ENCODE peak calls at places on chromosomes 5 and 9, in six cellular contexts. One of them, this sample, is unnamed. For H3K4me1 and H3K27me3, the result is how much of the 10 kb centered on the place peaks cover.

GRCh38 chr9:136920832-136921231 is 23.7 kb downstream of the FBXW5 start:
- DNase-seq in heart right ventricle: no peak
- DNase-seq in tibial nerve: no peak
- DNase-seq in Caco-2: no peak
- DNase-seq in lung: no peak
- DNase-seq in small intestine: no peak
- DNase-seq in this sample: no peak

GRCh38 chr9:16039103-16039987 is 486.5 kb downstream of the CCDC171 start:
- DNase-seq in heart right ventricle: no peak
- DNase-seq in tibial nerve: no peak
- DNase-seq in Caco-2: no peak
- DNase-seq in lung: no peak
- DNase-seq in small intestine: peak
- DNase-seq in this sample: peak

GRCh38 chr5:18653216-18653752 is 1019.0 kb downstream of the TAF11L14 start:
- DNase-seq in heart right ventricle: no peak
- DNase-seq in tibial nerve: no peak
- DNase-seq in Caco-2: no peak
- DNase-seq in lung: no peak
- DNase-seq in small intestine: no peak
- DNase-seq in this sample: no peak

GRCh38 chr9:19781240-19781639 is 7.6 kb downstream of the SLC24A2 start:
- DNase-seq in heart right ventricle: no peak
- DNase-seq in tibial nerve: no peak
- DNase-seq in Caco-2: no peak
- DNase-seq in lung: no peak
- DNase-seq in small intestine: no peak
- DNase-seq in this sample: no peak

GRCh38 chr5:151772029-151772867 is 494 bp downstream of the G3BP1 start:
- DNase-seq in heart right ventricle: peak
- DNase-seq in tibial nerve: peak
- DNase-seq in Caco-2: peak
- DNase-seq in lung: peak
- DNase-seq in small intestine: peak
- DNase-seq in this sample: peak

GRCh38 chr5:3122985-3123762 is 371.7 kb upstream of the IRX2 start:
- DNase-seq in heart right ventricle: no peak
- DNase-seq in tibial nerve: no peak
- DNase-seq in Caco-2: no peak
- DNase-seq in lung: no peak
- DNase-seq in small intestine: no peak
- DNase-seq in this sample: no peak

GRCh38 chr5:176922817-176923216 is 23.7 kb upstream of the HK3 start:
- DNase-seq in heart right ventricle: no peak
- DNase-seq in tibial nerve: no peak
- DNase-seq in Caco-2: peak
- DNase-seq in lung: no peak
- DNase-seq in small intestine: no peak
- DNase-seq in this sample: no peak

GRCh38 chr5:35478856-35479682 is 138.6 kb upstream of the SPEF2 start:
- DNase-seq in heart right ventricle: no peak
- DNase-seq in tibial nerve: no peak
- DNase-seq in Caco-2: no peak
- DNase-seq in lung: no peak
- DNase-seq in small intestine: peak
- DNase-seq in this sample: no peak

GRCh38 chr9:136006169-136006568 is 45.0 kb upstream of the UBAC1 start:
- DNase-seq in heart right ventricle: no peak
- DNase-seq in tibial nerve: no peak
- DNase-seq in Caco-2: no peak
- DNase-seq in lung: no peak
- DNase-seq in small intestine: no peak
- DNase-seq in this sample: no peak

DNA sequence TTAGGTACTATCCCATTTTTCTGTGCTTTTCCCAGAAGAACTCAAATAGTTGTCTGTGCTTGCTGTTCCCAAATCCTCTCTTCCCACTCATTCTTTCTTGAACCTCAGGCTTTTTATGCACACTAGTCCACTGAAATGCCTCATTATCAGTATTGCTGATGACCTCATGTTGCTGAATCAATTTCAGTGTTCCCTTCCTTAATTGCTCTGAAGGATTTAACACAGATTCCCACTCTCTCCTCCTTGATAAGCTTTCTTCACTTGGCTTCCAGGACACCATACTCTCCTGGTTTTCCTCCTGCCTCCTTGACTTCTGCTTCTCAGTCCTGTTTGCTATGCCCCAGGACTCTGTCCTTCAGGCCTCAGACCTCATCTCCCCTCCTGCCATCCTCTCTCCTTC is 298.5 kb downstream of the ARHGAP26 start:
- DNase-seq in heart right ventricle: no peak
- DNase-seq in tibial nerve: no peak
- DNase-seq in Caco-2: no peak
- DNase-seq in lung: no peak
- DNase-seq in small intestine: no peak
- DNase-seq in this sample: no peak
- H3K4me1 ChIP-seq in heart right ventricle: under half
- H3K4me1 ChIP-seq in tibial nerve: under half
- H3K4me1 ChIP-seq in Caco-2: under half
- H3K4me1 ChIP-seq in lung: under half
- H3K4me1 ChIP-seq in small intestine: under half
- H3K4me1 ChIP-seq in this sample: under half

DNA sequence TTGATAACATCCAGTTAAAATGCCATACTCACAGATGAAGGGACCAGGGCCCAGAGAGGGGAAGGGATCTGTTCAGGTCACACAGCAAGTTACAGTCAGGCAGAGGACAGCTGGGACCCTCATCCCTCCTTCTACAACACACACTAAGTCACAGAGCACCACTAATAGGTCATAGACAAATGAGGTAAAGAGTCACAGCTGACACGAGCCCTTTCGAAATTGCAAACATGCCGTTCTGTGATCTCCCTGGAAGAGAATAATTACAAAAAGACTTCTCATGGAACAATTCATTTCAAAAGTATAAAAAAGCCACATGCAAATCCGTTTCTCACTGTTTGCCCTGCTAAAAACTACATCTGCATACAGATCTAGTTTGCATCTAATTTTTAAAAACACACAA is 15.5 kb downstream of the IGFBPL1 start:
- DNase-seq in heart right ventricle: no peak
- DNase-seq in tibial nerve: no peak
- DNase-seq in Caco-2: no peak
- DNase-seq in lung: no peak
- DNase-seq in small intestine: no peak
- DNase-seq in this sample: no peak
- H3K27me3 ChIP-seq in heart right ventricle: half or more
- H3K27me3 ChIP-seq in tibial nerve: under half
- H3K27me3 ChIP-seq in Caco-2: under half
- H3K27me3 ChIP-seq in lung: under half
- H3K27me3 ChIP-seq in small intestine: under half
- H3K27me3 ChIP-seq in this sample: under half

GRCh38 chr5:142800776-142801494 is 30.8 kb downstream of the ARHGAP26 start:
- DNase-seq in heart right ventricle: no peak
- DNase-seq in tibial nerve: no peak
- DNase-seq in Caco-2: no peak
- DNase-seq in lung: no peak
- DNase-seq in small intestine: peak
- DNase-seq in this sample: no peak
- H3K4me1 ChIP-seq in heart right ventricle: under half
- H3K4me1 ChIP-seq in tibial nerve: under half
- H3K4me1 ChIP-seq in Caco-2: under half
- H3K4me1 ChIP-seq in lung: under half
- H3K4me1 ChIP-seq in small intestine: under half
- H3K4me1 ChIP-seq in this sample: under half

GRCh38 chr9:69584746-69585145 is 87.4 kb downstream of the APBA1 start:
- DNase-seq in heart right ventricle: no peak
- DNase-seq in tibial nerve: no peak
- DNase-seq in Caco-2: no peak
- DNase-seq in lung: no peak
- DNase-seq in small intestine: no peak
- DNase-seq in this sample: no peak

GRCh38 chr9:69580582-69580945 is 91.6 kb downstream of the APBA1 start:
- DNase-seq in heart right ventricle: no peak
- DNase-seq in tibial nerve: no peak
- DNase-seq in Caco-2: no peak
- DNase-seq in lung: no peak
- DNase-seq in small intestine: no peak
- DNase-seq in this sample: no peak

GRCh38 chr9:69582018-69582417 is 90.2 kb downstream of the APBA1 start:
- DNase-seq in heart right ventricle: no peak
- DNase-seq in tibial nerve: no peak
- DNase-seq in Caco-2: no peak
- DNase-seq in lung: no peak
- DNase-seq in small intestine: no peak
- DNase-seq in this sample: no peak

GRCh38 chr9:69583641-69584234 is 88.4 kb downstream of the APBA1 start:
- DNase-seq in heart right ventricle: no peak
- DNase-seq in tibial nerve: no peak
- DNase-seq in Caco-2: no peak
- DNase-seq in lung: no peak
- DNase-seq in small intestine: no peak
- DNase-seq in this sample: no peak

DNA sequence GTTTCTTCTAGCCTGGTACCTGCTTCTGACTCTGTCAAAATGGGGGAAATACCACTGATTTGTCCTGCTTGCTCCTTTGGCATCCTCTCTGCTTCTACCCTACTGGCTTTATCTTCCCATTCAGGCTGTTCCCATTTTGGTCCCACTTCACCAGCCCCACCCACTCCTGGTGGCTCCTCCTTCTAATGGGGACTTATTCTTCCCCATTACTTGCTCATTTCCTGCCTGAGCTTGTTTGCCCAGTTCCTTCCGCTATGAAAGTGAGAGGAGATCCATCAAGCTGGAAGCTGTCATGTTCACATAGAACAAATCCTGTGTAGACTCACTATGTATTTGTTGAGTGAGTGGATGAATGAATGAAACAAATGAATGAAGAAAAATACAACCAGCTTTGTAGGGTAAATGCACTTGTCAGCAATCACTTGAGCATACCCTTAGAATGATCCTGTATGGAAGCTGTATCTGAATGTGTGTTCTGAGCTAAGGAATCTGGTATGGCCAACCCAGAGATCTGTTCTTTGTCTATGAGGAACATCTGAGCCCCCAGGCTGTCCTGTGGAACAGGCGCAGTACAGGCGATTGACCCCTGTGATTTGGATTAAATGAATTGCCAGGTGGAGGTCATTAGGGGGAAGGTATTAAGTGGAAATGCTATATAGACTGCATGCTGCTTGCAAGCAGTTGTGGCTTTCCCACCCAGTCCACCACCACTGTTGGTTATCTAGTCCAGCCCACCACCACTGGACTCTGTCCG is 89.5 kb downstream of the APBA1 start:
- DNase-seq in heart right ventricle: peak
- DNase-seq in tibial nerve: no peak
- DNase-seq in Caco-2: no peak
- DNase-seq in lung: no peak
- DNase-seq in small intestine: no peak
- DNase-seq in this sample: no peak
- H3K27me3 ChIP-seq in heart right ventricle: under half
- H3K27me3 ChIP-seq in tibial nerve: under half
- H3K27me3 ChIP-seq in Caco-2: under half
- H3K27me3 ChIP-seq in lung: under half
- H3K27me3 ChIP-seq in small intestine: under half
- H3K27me3 ChIP-seq in this sample: under half

GRCh38 chr9:18775969-18776368 is 257.0 kb downstream of the SAXO1 start:
- DNase-seq in heart right ventricle: no peak
- DNase-seq in tibial nerve: no peak
- DNase-seq in Caco-2: no peak
- DNase-seq in lung: no peak
- DNase-seq in small intestine: no peak
- DNase-seq in this sample: no peak
- H3K4me1 ChIP-seq in heart right ventricle: under half
- H3K4me1 ChIP-seq in tibial nerve: under half
- H3K4me1 ChIP-seq in Caco-2: under half
- H3K4me1 ChIP-seq in lung: under half
- H3K4me1 ChIP-seq in small intestine: under half
- H3K4me1 ChIP-seq in this sample: under half

GRCh38 chr5:93585753-93586385 is 2.8 kb downstream of the NR2F1 start:
- DNase-seq in heart right ventricle: no peak
- DNase-seq in tibial nerve: no peak
- DNase-seq in Caco-2: no peak
- DNase-seq in lung: no peak
- DNase-seq in small intestine: no peak
- DNase-seq in this sample: no peak
- H3K27me3 ChIP-seq in heart right ventricle: half or more
- H3K27me3 ChIP-seq in tibial nerve: under half
- H3K27me3 ChIP-seq in Caco-2: under half
- H3K27me3 ChIP-seq in lung: under half
- H3K27me3 ChIP-seq in small intestine: under half
- H3K27me3 ChIP-seq in this sample: under half

GRCh38 chr9:128901822-128902221 is 19.0 kb upstream of the PHYHD1 start:
- DNase-seq in heart right ventricle: no peak
- DNase-seq in tibial nerve: no peak
- DNase-seq in Caco-2: no peak
- DNase-seq in lung: no peak
- DNase-seq in small intestine: no peak
- DNase-seq in this sample: no peak
- H3K4me1 ChIP-seq in heart right ventricle: under half
- H3K4me1 ChIP-seq in tibial nerve: under half
- H3K4me1 ChIP-seq in Caco-2: under half
- H3K4me1 ChIP-seq in lung: under half
- H3K4me1 ChIP-seq in small intestine: under half
- H3K4me1 ChIP-seq in this sample: under half

DNA sequence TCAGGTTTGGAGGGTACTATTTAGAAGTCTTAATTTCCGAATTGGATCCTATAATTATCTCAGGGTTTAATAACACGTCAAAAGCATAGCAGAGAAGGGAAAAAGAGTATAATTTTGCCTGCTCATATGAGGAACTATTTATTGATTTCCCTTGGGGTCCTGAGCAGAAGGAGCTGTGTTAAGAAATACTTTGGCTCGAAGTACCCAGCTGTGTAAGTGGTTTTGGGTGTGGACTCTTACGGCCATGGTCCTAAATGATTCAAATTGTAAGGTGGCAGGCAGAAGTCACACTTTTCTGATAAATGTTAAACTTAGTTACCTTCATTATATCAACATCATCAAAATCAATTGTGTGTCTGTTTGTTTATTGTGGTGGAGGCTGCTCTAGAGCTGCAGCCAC is 190.4 kb downstream of the MTRR start:
- DNase-seq in heart right ventricle: no peak
- DNase-seq in tibial nerve: no peak
- DNase-seq in Caco-2: no peak
- DNase-seq in lung: no peak
- DNase-seq in small intestine: no peak
- DNase-seq in this sample: no peak
- H3K27me3 ChIP-seq in heart right ventricle: under half
- H3K27me3 ChIP-seq in tibial nerve: under half
- H3K27me3 ChIP-seq in Caco-2: under half
- H3K27me3 ChIP-seq in lung: under half
- H3K27me3 ChIP-seq in small intestine: under half
- H3K27me3 ChIP-seq in this sample: under half

GRCh38 chr5:140342287-140342686 is 4.1 kb downstream of the HBEGF start:
- DNase-seq in heart right ventricle: no peak
- DNase-seq in tibial nerve: peak
- DNase-seq in Caco-2: no peak
- DNase-seq in lung: no peak
- DNase-seq in small intestine: no peak
- DNase-seq in this sample: no peak
- H3K4me1 ChIP-seq in heart right ventricle: under half
- H3K4me1 ChIP-seq in tibial nerve: half or more
- H3K4me1 ChIP-seq in Caco-2: under half
- H3K4me1 ChIP-seq in lung: under half
- H3K4me1 ChIP-seq in small intestine: under half
- H3K4me1 ChIP-seq in this sample: under half